ENCODE peak calls at places on chromosome X, in five cellular contexts. One of them, this sample, is unnamed.

GRCh38 chrX:97705936-97706335 is 822.2 kb downstream of the RPA4 start:
- DNase-seq in tibial nerve: no peak
- DNase-seq in fibroblast of lung: no peak
- DNase-seq in lung: no peak
- DNase-seq in kidney: no peak
- DNase-seq in this sample: no peak

GRCh38 chrX:71615954-71616353 is 2.4 kb downstream of the CXCR3 start:
- DNase-seq in lung: no peak
- DNase-seq in tibial nerve: no peak
- DNase-seq in fibroblast of lung: no peak
- DNase-seq in kidney: no peak
- DNase-seq in this sample: peak

GRCh38 chrX:72271812-72272211 is 5.2 kb downstream of the RPS4X start:
- DNase-seq in kidney: no peak
- DNase-seq in lung: no peak
- DNase-seq in fibroblast of lung: no peak
- DNase-seq in tibial nerve: no peak
- DNase-seq in this sample: no peak

GRCh38 chrX:68937581-68937980 is 108.8 kb downstream of the EFNB1 start:
- DNase-seq in kidney: no peak
- DNase-seq in tibial nerve: no peak
- DNase-seq in lung: no peak
- DNase-seq in fibroblast of lung: no peak
- DNase-seq in this sample: no peak

GRCh38 chrX:39898147-39898546 is 199.6 kb downstream of the BCOR start:
- DNase-seq in tibial nerve: no peak
- DNase-seq in fibroblast of lung: no peak
- DNase-seq in kidney: no peak
- DNase-seq in lung: no peak
- DNase-seq in this sample: no peak

GRCh38 chrX:107168259-107168658 is 38.0 kb downstream of the NUP62CL start:
- DNase-seq in kidney: no peak
- DNase-seq in tibial nerve: no peak
- DNase-seq in lung: no peak
- DNase-seq in fibroblast of lung: no peak
- DNase-seq in this sample: no peak

GRCh38 chrX:78168065-78168464 is 28.6 kb upstream of the TAF9B start:
- DNase-seq in lung: no peak
- DNase-seq in tibial nerve: no peak
- DNase-seq in kidney: no peak
- DNase-seq in fibroblast of lung: no peak
- DNase-seq in this sample: no peak

GRCh38 chrX:132207996-132208395 is 11.3 kb downstream of the RAP2C start:
- DNase-seq in lung: no peak
- DNase-seq in kidney: no peak
- DNase-seq in tibial nerve: no peak
- DNase-seq in fibroblast of lung: no peak
- DNase-seq in this sample: no peak

GRCh38 chrX:20116575-20117240 is at the start of gene MAP7D2:
- DNase-seq in fibroblast of lung: no peak
- DNase-seq in kidney: no peak
- DNase-seq in lung: no peak
- DNase-seq in tibial nerve: no peak
- DNase-seq in this sample: no peak

GRCh38 chrX:96979766-96980165 is 96.1 kb downstream of the RPA4 start:
- DNase-seq in lung: no peak
- DNase-seq in kidney: no peak
- DNase-seq in tibial nerve: no peak
- DNase-seq in fibroblast of lung: no peak
- DNase-seq in this sample: no peak

GRCh38 chrX:48632207-48632606 is 34.9 kb downstream of the WDR13 start:
- DNase-seq in tibial nerve: no peak
- DNase-seq in lung: no peak
- DNase-seq in fibroblast of lung: no peak
- DNase-seq in kidney: no peak
- DNase-seq in this sample: no peak

GRCh38 chrX:41922125-41922521 is 1.2 kb downstream of the CASK start:
- DNase-seq in fibroblast of lung: peak
- DNase-seq in kidney: no peak
- DNase-seq in lung: no peak
- DNase-seq in tibial nerve: peak
- DNase-seq in this sample: peak

GRCh38 chrX:19121898-19122640 is at the start of gene ADGRG2:
- DNase-seq in fibroblast of lung: peak
- DNase-seq in kidney: peak
- DNase-seq in lung: peak
- DNase-seq in tibial nerve: peak
- DNase-seq in this sample: peak

GRCh38 chrX:42219231-42219630 is 295.9 kb upstream of the CASK start:
- DNase-seq in fibroblast of lung: no peak
- DNase-seq in kidney: no peak
- DNase-seq in tibial nerve: no peak
- DNase-seq in lung: no peak
- DNase-seq in this sample: no peak

GRCh38 chrX:130746709-130747347 is 156.2 kb downstream of the ENOX2 start:
- DNase-seq in kidney: no peak
- DNase-seq in tibial nerve: no peak
- DNase-seq in fibroblast of lung: no peak
- DNase-seq in lung: no peak
- DNase-seq in this sample: peak

GRCh38 chrX:48468693-48469691 is 1.1 kb downstream of the SLC38A5 start:
- DNase-seq in fibroblast of lung: peak
- DNase-seq in kidney: peak
- DNase-seq in tibial nerve: no peak
- DNase-seq in lung: no peak
- DNase-seq in this sample: peak

GRCh38 chrX:20361081-20361889 is 94.6 kb upstream of the RPS6KA3 start:
- DNase-seq in fibroblast of lung: peak
- DNase-seq in kidney: no peak
- DNase-seq in tibial nerve: peak
- DNase-seq in lung: peak
- DNase-seq in this sample: no peak

GRCh38 chrX:107675823-107676555 is 47.7 kb downstream of the PRPS1 start:
- DNase-seq in kidney: no peak
- DNase-seq in lung: peak
- DNase-seq in fibroblast of lung: peak
- DNase-seq in tibial nerve: peak
- DNase-seq in this sample: no peak

GRCh38 chrX:14899607-14900006 is 26.4 kb downstream of the MOSPD2 start:
- DNase-seq in kidney: no peak
- DNase-seq in fibroblast of lung: peak
- DNase-seq in lung: no peak
- DNase-seq in tibial nerve: no peak
- DNase-seq in this sample: no peak

GRCh38 chrX:97030463-97030862 is 146.8 kb downstream of the RPA4 start:
- DNase-seq in fibroblast of lung: no peak
- DNase-seq in lung: no peak
- DNase-seq in kidney: no peak
- DNase-seq in tibial nerve: no peak
- DNase-seq in this sample: no peak

GRCh38 chrX:13828392-13828791 is 11.5 kb upstream of the GPM6B start:
- DNase-seq in kidney: no peak
- DNase-seq in lung: no peak
- DNase-seq in tibial nerve: no peak
- DNase-seq in fibroblast of lung: no peak
- DNase-seq in this sample: no peak

GRCh38 chrX:124902953-124903352 is 416.7 kb upstream of the TEX13C start:
- DNase-seq in lung: no peak
- DNase-seq in fibroblast of lung: no peak
- DNase-seq in kidney: no peak
- DNase-seq in tibial nerve: no peak
- DNase-seq in this sample: no peak

GRCh38 chrX:131729295-131729694 is 185.4 kb downstream of the OR13H1 start:
- DNase-seq in fibroblast of lung: no peak
- DNase-seq in kidney: peak
- DNase-seq in lung: peak
- DNase-seq in tibial nerve: no peak
- DNase-seq in this sample: no peak

GRCh38 chrX:115602729-115603389 is 41.9 kb downstream of the PLS3 start:
- DNase-seq in fibroblast of lung: no peak
- DNase-seq in kidney: no peak
- DNase-seq in tibial nerve: no peak
- DNase-seq in lung: no peak
- DNase-seq in this sample: no peak

GRCh38 chrX:133670394-133670793 is 255.1 kb upstream of the GPC4 start:
- DNase-seq in fibroblast of lung: peak
- DNase-seq in kidney: no peak
- DNase-seq in lung: no peak
- DNase-seq in tibial nerve: peak
- DNase-seq in this sample: peak
- TF ChIP-seq CTCF in fibroblast of lung: peak
- TF ChIP-seq CTCF in kidney: peak
- TF ChIP-seq CTCF in lung: peak
- TF ChIP-seq CTCF in tibial nerve: peak
- TF ChIP-seq CTCF in this sample: peak

DNA sequence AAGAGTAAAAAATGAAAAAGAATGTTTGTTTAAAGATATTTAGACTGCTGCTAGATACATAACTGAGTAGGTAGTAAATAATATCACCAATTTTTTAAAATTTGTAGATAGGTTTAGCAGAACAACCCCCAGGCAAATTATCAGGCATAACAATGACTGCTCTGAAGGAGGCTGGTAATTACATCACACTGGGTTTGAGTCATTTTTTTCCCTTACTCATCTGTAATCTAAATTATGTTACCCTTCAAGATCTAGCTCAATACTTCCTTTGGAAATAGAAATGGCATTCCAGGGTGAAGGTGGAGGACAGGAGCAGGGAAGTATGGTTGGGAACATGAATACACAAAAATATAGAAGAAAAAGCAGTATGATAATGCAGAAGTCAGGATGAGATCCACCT is 431.6 kb upstream of the MAOA start:
- DNase-seq in fibroblast of lung: no peak
- DNase-seq in tibial nerve: no peak
- DNase-seq in kidney: no peak
- DNase-seq in lung: no peak
- DNase-seq in this sample: no peak
- H3K4me3 ChIP-seq in fibroblast of lung: no peak
- H3K4me3 ChIP-seq in tibial nerve: no peak
- H3K4me3 ChIP-seq in kidney: no peak
- H3K4me3 ChIP-seq in lung: no peak
- H3K4me3 ChIP-seq in this sample: no peak

GRCh38 chrX:154827624-154828408 is 6.6 kb downstream of the SMIM9 start:
- DNase-seq in fibroblast of lung: no peak
- DNase-seq in kidney: no peak
- DNase-seq in tibial nerve: no peak
- DNase-seq in lung: no peak
- DNase-seq in this sample: no peak

GRCh38 chrX:154829102-154829501 is 5.4 kb downstream of the SMIM9 start:
- DNase-seq in fibroblast of lung: no peak
- DNase-seq in tibial nerve: no peak
- DNase-seq in lung: no peak
- DNase-seq in kidney: no peak
- DNase-seq in this sample: no peak

GRCh38 chrX:154824638-154825037 is 9.8 kb downstream of the SMIM9 start:
- DNase-seq in tibial nerve: no peak
- DNase-seq in kidney: no peak
- DNase-seq in lung: no peak
- DNase-seq in fibroblast of lung: no peak
- DNase-seq in this sample: no peak

GRCh38 chrX:154829926-154830442 is 4.5 kb downstream of the SMIM9 start:
- DNase-seq in lung: no peak
- DNase-seq in tibial nerve: no peak
- DNase-seq in kidney: no peak
- DNase-seq in fibroblast of lung: no peak
- DNase-seq in this sample: no peak

DNA sequence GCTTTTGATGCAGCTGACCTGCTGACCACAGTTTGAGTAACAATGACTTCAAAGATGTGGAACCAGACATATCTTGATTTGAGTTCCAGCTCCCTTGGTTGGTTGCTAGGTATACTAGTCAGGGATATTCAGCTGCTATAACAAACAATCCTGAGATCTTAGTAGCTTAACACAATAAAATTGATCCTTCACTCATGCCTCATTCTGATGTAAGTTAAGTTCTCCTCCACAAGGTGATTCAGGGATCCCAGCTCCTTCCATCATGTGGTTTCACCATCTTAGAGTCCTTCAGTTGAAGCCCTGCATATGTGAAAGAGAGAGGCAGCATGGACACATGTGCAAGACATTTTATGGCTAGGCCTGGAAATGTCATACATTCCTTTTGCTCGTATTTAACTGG is 7.3 kb downstream of the SMIM9 start:
- DNase-seq in tibial nerve: no peak
- DNase-seq in fibroblast of lung: no peak
- DNase-seq in lung: no peak
- DNase-seq in kidney: no peak
- DNase-seq in this sample: no peak
- H3K27ac ChIP-seq in tibial nerve: no peak
- H3K27ac ChIP-seq in fibroblast of lung: no peak
- H3K27ac ChIP-seq in lung: no peak
- H3K27ac ChIP-seq in kidney: no peak
- H3K27ac ChIP-seq in this sample: no peak

GRCh38 chrX:17805120-17805519 is 56.0 kb downstream of the RAI2 start:
- DNase-seq in kidney: no peak
- DNase-seq in tibial nerve: no peak
- DNase-seq in lung: no peak
- DNase-seq in fibroblast of lung: no peak
- DNase-seq in this sample: no peak
- TF ChIP-seq CTCF in kidney: no peak
- TF ChIP-seq CTCF in tibial nerve: no peak
- TF ChIP-seq CTCF in lung: no peak
- TF ChIP-seq CTCF in fibroblast of lung: no peak
- TF ChIP-seq CTCF in this sample: no peak